ENCODE peak calls at places on chromosomes 2 and 18, in six cellular contexts. B, E, I, K, S and Y are unnamed samples.

GRCh38 chr2:239003933-239004636 is 156.2 kb downstream of the TWIST2 start:
- DNase-seq in B (no peak), E (no peak), I (no peak), K (no peak), S (no peak), Y (no peak)

GRCh38 chr18:39624934-39625333 is 2059.3 kb upstream of the CELF4 start:
- DNase-seq in B (peak), E (no peak), I (no peak), K (peak), S (no peak), Y (no peak)

GRCh38 chr2:120735750-120736170 is at the start of gene GLI2:
- DNase-seq in B (peak), E (no peak), I (peak), K (peak), S (peak), Y (peak)

GRCh38 chr2:64456298-64456697 is 2.3 kb downstream of the LGALSL start:
- DNase-seq in B (no peak), E (no peak), I (no peak), K (no peak), S (peak), Y (no peak)

GRCh38 chr2:35185861-35186412 is 1169.6 kb upstream of the CRIM1 start:
- DNase-seq in B (no peak), E (no peak), I (no peak), K (no peak), S (no peak), Y (no peak)

GRCh38 chr2:40754912-40755311 is 303.0 kb upstream of the SLC8A1 start:
- DNase-seq in B (no peak), E (no peak), I (no peak), K (no peak), S (no peak), Y (no peak)

GRCh38 chr2:230829293-230829692 is 35.4 kb upstream of the ITM2C start:
- DNase-seq in B (no peak), E (no peak), I (no peak), K (no peak), S (no peak), Y (no peak)

GRCh38 chr18:22639026-22639463 is 221.3 kb upstream of the CTAGE1 start:
- DNase-seq in B (peak), E (no peak), I (peak), K (peak), S (no peak), Y (no peak)

GRCh38 chr18:51666717-51667320 is 469.3 kb upstream of the MEX3C start:
- DNase-seq in B (no peak), E (no peak), I (peak), K (peak), S (no peak), Y (no peak)

GRCh38 chr2:31567679-31568078 is 13.1 kb downstream of the SRD5A2 start:
- DNase-seq in B (no peak), E (no peak), I (no peak), K (no peak), S (no peak), Y (no peak)

GRCh38 chr2:240782886-240783818 is 36.9 kb downstream of the KIF1A start:
- DNase-seq in B (no peak), E (no peak), I (no peak), K (no peak), S (peak), Y (no peak)

GRCh38 chr2:66875941-66876462 is 441.1 kb downstream of the MEIS1 start:
- DNase-seq in B (no peak), E (no peak), I (no peak), K (no peak), S (no peak), Y (no peak)

GRCh38 chr2:121567957-121568409 is 37.3 kb downstream of the RNU4ATAC start:
- DNase-seq in B (no peak), E (no peak), I (no peak), K (peak), S (no peak), Y (no peak)

GRCh38 chr2:205435970-205436369 is 246.3 kb upstream of the NRP2 start:
- DNase-seq in B (peak), E (no peak), I (no peak), K (peak), S (no peak), Y (no peak)

GRCh38 chr18:13791181-13791580 is 32.8 kb upstream of the MC5R start:
- DNase-seq in B (peak), E (no peak), I (peak), K (peak), S (no peak), Y (no peak)

GRCh38 chr18:29712785-29713184 is 1329.8 kb downstream of the DSC3 start:
- DNase-seq in B (peak), E (no peak), I (no peak), K (peak), S (no peak), Y (no peak)

GRCh38 chr2:54524236-54524991 is 68.3 kb downstream of the SPTBN1 start:
- DNase-seq in B (peak), E (no peak), I (peak), K (peak), S (no peak), Y (no peak)

GRCh38 chr2:145652992-145653545 is 1133.2 kb upstream of the ZEB2 start:
- DNase-seq in B (peak), E (no peak), I (no peak), K (peak), S (no peak), Y (no peak)

GRCh38 chr2:25566694-25567093 is 106.7 kb downstream of the DTNB start:
- DNase-seq in B (no peak), E (peak), I (no peak), K (peak), S (no peak), Y (no peak)

GRCh38 chr2:177031435-177032222 is 181.0 kb upstream of the HNRNPA3 start:
- DNase-seq in B (no peak), E (no peak), I (no peak), K (no peak), S (no peak), Y (no peak)

GRCh38 chr18:33875029-33875428 is 297.0 kb downstream of the ASXL3 start:
- DNase-seq in B (no peak), E (no peak), I (no peak), K (no peak), S (no peak), Y (no peak)

GRCh38 chr2:156986339-156986988 is 271.0 kb upstream of the GALNT5 start:
- DNase-seq in B (no peak), E (no peak), I (peak), K (no peak), S (no peak), Y (no peak)

GRCh38 chr18:7728297-7728696 is 161.2 kb downstream of the PTPRM start:
- DNase-seq in B (peak), E (no peak), I (no peak), K (no peak), S (no peak), Y (no peak)

GRCh38 chr18:11861583-11862288 is 10.5 kb downstream of the CHMP1B start:
- DNase-seq in B (no peak), E (no peak), I (no peak), K (no peak), S (no peak), Y (no peak)

GRCh38 chr18:11857177-11857887 is 6.1 kb downstream of the CHMP1B start:
- DNase-seq in B (peak), E (no peak), I (peak), K (peak), S (no peak), Y (peak)

GRCh38 chr18:11859282-11859797 is 8.1 kb downstream of the CHMP1B start:
- DNase-seq in B (peak), E (no peak), I (peak), K (no peak), S (no peak), Y (no peak)

GRCh38 chr18:11860594-11861450 is 9.6 kb downstream of the CHMP1B start:
- DNase-seq in B (no peak), E (no peak), I (no peak), K (no peak), S (no peak), Y (no peak)

GRCh38 chr18:11859903-11860407 is 8.7 kb downstream of the CHMP1B start:
- DNase-seq in B (peak), E (no peak), I (peak), K (peak), S (no peak), Y (no peak)
- H3K27ac ChIP-seq in B (peak), E (no peak), I (peak), K (peak), S (no peak), Y (no peak)

GRCh38 chr2:96233880-96234316 is 25.3 kb upstream of the STARD7 start:
- DNase-seq in B (no peak), E (peak), I (no peak), K (no peak), S (no peak), Y (no peak)
- TF ChIP-seq CTCF in B (no peak), E (peak), I (no peak), K (no peak), S (no peak), Y (no peak)

GRCh38 chr2:33494155-33494779 is 17.8 kb downstream of the RASGRP3 start:
- DNase-seq in B (peak), E (no peak), I (peak), K (peak), S (no peak), Y (no peak)
- H3K4me3 ChIP-seq in B (no peak), E (no peak), I (no peak), K (no peak), S (no peak), Y (no peak)

DNA sequence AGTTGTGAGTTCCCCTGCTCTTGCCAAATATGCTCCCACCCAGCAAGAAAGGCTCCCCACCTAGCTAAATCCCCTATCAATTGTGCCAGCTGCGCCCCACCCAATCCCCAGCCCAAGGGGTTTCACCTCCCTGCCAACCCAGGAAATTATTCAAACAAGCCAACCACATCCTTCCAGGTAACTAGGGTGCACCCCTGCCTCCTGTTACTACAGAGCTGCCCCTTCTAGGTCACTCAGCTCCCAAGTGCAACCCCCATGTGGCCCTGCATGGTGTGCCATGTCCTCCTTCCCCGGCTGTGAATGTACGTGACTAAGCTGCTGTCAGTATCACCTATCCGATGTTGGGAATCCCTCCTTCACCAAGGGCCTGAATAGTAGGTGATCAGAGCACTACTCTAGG is 91.2 kb upstream of the LDAH start:
- DNase-seq in B (no peak), E (no peak), I (no peak), K (no peak), S (no peak), Y (no peak)
- H3K27ac ChIP-seq in B (no peak), E (no peak), I (no peak), K (no peak), S (no peak), Y (no peak)

GRCh38 chr2:189798312-189799029 is 14.2 kb downstream of the PMS1 start:
- DNase-seq in B (peak), E (peak), I (peak), K (peak), S (no peak), Y (no peak)
- TF ChIP-seq CTCF in B (peak), E (peak), I (peak), K (peak), S (peak), Y (no peak)

GRCh38 chr2:219252084-219252483 is 959 bp upstream of the TUBA4B start:
- DNase-seq in B (peak), E (peak), I (no peak), K (no peak), S (no peak), Y (no peak)
- H3K4me3 ChIP-seq in B (peak), E (peak), I (peak), K (no peak), S (peak), Y (peak)

GRCh38 chr2:215452725-215453124 is 16.9 kb upstream of the FN1 start:
- DNase-seq in B (no peak), E (no peak), I (no peak), K (no peak), S (no peak), Y (no peak)
- H3K27ac ChIP-seq in B (no peak), E (no peak), I (no peak), K (no peak), S (no peak), Y (no peak)

DNA sequence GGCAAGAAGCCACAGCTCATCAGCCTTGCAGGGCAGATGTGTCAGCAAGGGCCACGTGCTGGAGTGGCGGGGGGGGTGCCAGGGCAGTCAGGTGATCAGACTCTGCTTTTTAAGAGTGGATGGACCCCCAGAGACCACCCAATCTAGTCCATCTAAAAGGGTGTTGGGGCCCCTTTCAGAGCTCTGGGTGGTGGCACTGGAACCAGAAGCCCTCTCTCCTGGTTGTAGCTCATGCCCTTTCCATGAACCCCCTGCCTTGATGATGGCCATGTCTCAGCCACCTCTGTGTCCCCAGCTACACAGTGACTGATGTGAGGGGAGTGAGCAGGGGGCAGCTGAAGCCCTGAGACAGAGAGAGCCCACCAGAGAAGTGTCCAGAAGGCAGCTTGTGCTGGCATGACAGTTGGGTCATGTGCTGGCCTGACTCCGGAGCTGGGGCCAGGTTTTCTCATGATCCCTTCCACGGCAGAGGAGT is 195.8 kb downstream of the ZFP36L2 start:
- DNase-seq in B (no peak), E (no peak), I (no peak), K (no peak), S (no peak), Y (peak)
- TF ChIP-seq CTCF in B (no peak), E (no peak), I (no peak), K (no peak), S (no peak), Y (no peak)